ENCODE peak calls at places on chromosomes 16 and 17, in ten cellular contexts. J is prostate gland, M is A549, O is heart left ventricle, P is spleen, H is transverse colon, Z is thyroid gland, E is K562, A is uterus, D is tibial nerve. I is an unnamed sample.

GRCh38 chr16:17557480-17557879 is 86.7 kb upstream of the XYLT1 start:
- DNase-seq in J (no peak), M (no peak), O (no peak), P (no peak), H (no peak), Z (no peak), E (no peak), A (no peak), D (no peak), I (no peak)

GRCh38 chr16:48003226-48003907 is 152.4 kb downstream of the ABCC12 start:
- DNase-seq in J (no peak), M (no peak), O (no peak), P (no peak), H (no peak), Z (peak; percentile 26), E (no peak), A (no peak), D (no peak), I (no peak)

GRCh38 chr17:57553991-57554825 is 190.9 kb downstream of the CCDC182 start:
- DNase-seq in J (no peak), M (no peak), O (no peak), P (no peak), H (peak; percentile 20), Z (peak; percentile 87), E (peak; percentile 68), A (no peak), D (no peak), I (no peak)

GRCh38 chr16:79253100-79253631 is 347.4 kb downstream of the MAF start:
- DNase-seq in J (no peak), M (no peak), O (no peak), P (no peak), H (peak; percentile 19), Z (no peak), E (no peak), A (peak; percentile 64), D (peak; percentile 16), I (no peak)

GRCh38 chr17:67239597-67239996 is 5.4 kb downstream of the HELZ start:
- DNase-seq in J (no peak), M (no peak), O (no peak), P (no peak), H (no peak), Z (no peak), E (no peak), A (no peak), D (no peak), I (no peak)

GRCh38 chr16:67708368-67708771 is 10.7 kb downstream of the GFOD2 start:
- DNase-seq in J (no peak), M (no peak), O (no peak), P (no peak), H (no peak), Z (no peak), E (no peak), A (no peak), D (no peak), I (no peak)

GRCh38 chr17:75088465-75088895 is 726 bp downstream of the SLC16A5 start:
- DNase-seq in J (no peak), M (no peak), O (peak; percentile 41), P (no peak), H (peak; percentile 31), Z (no peak), E (no peak), A (no peak), D (no peak), I (no peak)

GRCh38 chr16:83363521-83363920 is 444.3 kb upstream of the HSBP1 start:
- DNase-seq in J (no peak), M (no peak), O (no peak), P (no peak), H (no peak), Z (no peak), E (no peak), A (no peak), D (no peak), I (no peak)

GRCh38 chr17:61556224-61557188 is 34.5 kb downstream of the NACA2 start:
- DNase-seq in J (peak; percentile 25), M (no peak), O (no peak), P (no peak), H (no peak), Z (no peak), E (no peak), A (no peak), D (no peak), I (no peak)

GRCh38 chr17:8572767-8573166 is 57.8 kb downstream of the MYH10 start:
- DNase-seq in J (no peak), M (no peak), O (no peak), P (no peak), H (no peak), Z (no peak), E (no peak), A (no peak), D (no peak), I (no peak)
- TF ChIP-seq CTCF in J (no peak), M (peak; percentile 22), O (peak; percentile 55), P (no peak), H (no peak), Z (peak; percentile 36), E (peak; percentile 42), A (peak; percentile 33), D (no peak), I (no peak)

GRCh38 chr17:82698065-82698973 is at the start of gene RAB40B:
- DNase-seq in J (peak; percentile 100), M (peak; percentile 100), O (peak; percentile 99), P (peak; percentile 99), H (peak; percentile 100), Z (peak; percentile 100), E (peak; percentile 99), A (peak; percentile 99), D (peak; percentile 99), I (peak; percentile 99)
- TF ChIP-seq POLR2A in J (peak; percentile 81), M (no peak), O (peak; percentile 65), P (no peak), H (peak; percentile 10), Z (peak; percentile 65), E (no peak), A (peak; percentile 44), D (peak; percentile 69), I (no peak)

DNA sequence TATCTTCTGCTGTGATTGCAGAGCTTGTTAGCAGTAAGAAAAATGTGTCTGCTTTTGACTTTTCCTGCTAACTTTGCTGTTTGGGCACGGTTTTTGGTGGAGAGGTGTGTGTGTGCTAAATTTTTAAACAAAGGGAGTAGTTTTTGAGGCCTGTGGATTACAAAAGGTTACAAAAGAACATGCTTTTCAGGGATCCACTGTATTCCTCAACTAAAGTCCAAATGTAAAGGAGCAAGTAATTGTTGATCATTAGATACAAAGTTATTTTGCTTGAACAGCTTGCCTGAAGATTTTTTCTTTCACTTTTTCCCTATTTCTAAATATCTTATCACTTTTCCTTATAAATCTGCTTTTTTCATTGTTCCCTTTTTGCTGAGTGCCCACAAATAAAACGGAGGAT is 2.0 kb downstream of the KPNB1 start:
- DNase-seq in J (no peak), M (no peak), O (no peak), P (no peak), H (no peak), Z (no peak), E (no peak), A (no peak), D (no peak), I (no peak)
- H3K27ac ChIP-seq in J (no peak overlapping the region), M (peak overlapping the region; percentile 95), O (no peak overlapping the region), P (peak overlapping the region; percentile 94), H (peak overlapping the region; percentile 93), Z (no peak overlapping the region), E (peak overlapping the region; percentile 93), A (no peak overlapping the region), D (no peak overlapping the region), I (peak overlapping the region; percentile 98)

DNA sequence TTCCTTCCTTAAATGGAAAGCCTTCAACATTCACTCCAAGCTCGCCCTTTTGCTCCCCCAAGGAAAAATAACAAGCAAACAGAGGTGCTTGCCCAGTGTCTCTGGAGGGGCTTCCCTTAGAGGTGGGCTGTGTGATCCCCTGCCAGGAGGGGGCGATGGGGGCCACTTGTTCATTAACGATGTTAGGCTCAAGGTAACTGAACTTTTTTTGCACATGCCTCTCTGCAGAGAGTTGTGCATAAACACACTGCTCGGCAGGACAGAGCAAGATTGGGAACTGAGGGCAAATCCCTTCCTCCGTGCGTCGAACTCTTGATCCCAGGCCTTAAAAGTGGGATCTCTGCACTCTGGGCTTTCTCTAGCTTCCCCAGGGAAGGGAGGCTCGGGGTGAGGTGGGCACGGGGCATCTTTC is 15.5 kb upstream of the NAGLU start:
- DNase-seq in J (no peak), M (no peak), O (no peak), P (peak; percentile 68), H (no peak), Z (no peak), E (no peak), A (no peak), D (no peak), I (no peak)
- TF ChIP-seq CTCF in J (no peak), M (peak; percentile 36), O (peak; percentile 42), P (no peak), H (no peak), Z (no peak), E (peak; percentile 54), A (no peak), D (no peak), I (no peak)

GRCh38 chr17:17693253-17693954 is 12.1 kb downstream of the RAI1 start:
- DNase-seq in J (peak; percentile 87), M (no peak), O (peak; percentile 79), P (peak; percentile 87), H (peak; percentile 31), Z (peak; percentile 85), E (no peak), A (peak; percentile 53), D (no peak), I (peak; percentile 87)
- TF ChIP-seq POLR2A in J (peak; percentile 59), M (no peak), O (no peak), P (no peak), H (peak; percentile 9), Z (peak; percentile 5), E (no peak), A (no peak), D (no peak), I (no peak)

I was measured in upper lobe of left lung.